ENCODE peak calls at places on chromosomes 12 and 14, in five cellular contexts. One of them, this sample, is unnamed.
A peak's percentile ranks its signal among the peaks of the same experiment; 100 is the strongest.

GRCh38 chr12:123270380-123271181 is 1.1 kb downstream of the CDK2AP1 start:
- DNase-seq in GM12891: no peak
- DNase-seq in endothelial cell of umbilical vein: no peak
- DNase-seq in stomach: no peak
- DNase-seq in breast epithelium: no peak
- DNase-seq in this sample: peak; percentile 34

GRCh38 chr14:46250113-46250703 is 401.4 kb downstream of the RPL10L start:
- DNase-seq in breast epithelium: no peak
- DNase-seq in endothelial cell of umbilical vein: peak; percentile 52
- DNase-seq in stomach: no peak
- DNase-seq in GM12891: no peak
- DNase-seq in this sample: peak; percentile 20

GRCh38 chr12:122166422-122167327 is 7.3 kb downstream of the IL31 start:
- DNase-seq in stomach: no peak
- DNase-seq in endothelial cell of umbilical vein: no peak
- DNase-seq in GM12891: no peak
- DNase-seq in breast epithelium: no peak
- DNase-seq in this sample: no peak

GRCh38 chr12:118164798-118165486 is 29.0 kb downstream of the PEBP1 start:
- DNase-seq in stomach: no peak
- DNase-seq in GM12891: no peak
- DNase-seq in endothelial cell of umbilical vein: peak; percentile 53
- DNase-seq in breast epithelium: no peak
- DNase-seq in this sample: peak; percentile 19

GRCh38 chr12:55935742-55936151 is 4.8 kb downstream of the DGKA start:
- DNase-seq in breast epithelium: no peak
- DNase-seq in endothelial cell of umbilical vein: no peak
- DNase-seq in GM12891: no peak
- DNase-seq in stomach: no peak
- DNase-seq in this sample: no peak

GRCh38 chr14:75991753-75992152 is 6.2 kb downstream of the IFT43 start:
- DNase-seq in endothelial cell of umbilical vein: no peak
- DNase-seq in GM12891: no peak
- DNase-seq in breast epithelium: no peak
- DNase-seq in stomach: no peak
- DNase-seq in this sample: no peak

GRCh38 chr12:113933201-113933786 is 32.8 kb downstream of the RBM19 start:
- DNase-seq in endothelial cell of umbilical vein: no peak
- DNase-seq in GM12891: no peak
- DNase-seq in breast epithelium: no peak
- DNase-seq in stomach: no peak
- DNase-seq in this sample: peak; percentile 74

GRCh38 chr14:23579311-23579630 is 681 bp upstream of the JPH4 start:
- DNase-seq in endothelial cell of umbilical vein: no peak
- DNase-seq in breast epithelium: no peak
- DNase-seq in stomach: peak; percentile 11
- DNase-seq in GM12891: no peak
- DNase-seq in this sample: no peak

GRCh38 chr12:109489016-109489954 is 11.9 kb downstream of the UBE3B start:
- DNase-seq in breast epithelium: no peak
- DNase-seq in stomach: no peak
- DNase-seq in endothelial cell of umbilical vein: no peak
- DNase-seq in GM12891: no peak
- DNase-seq in this sample: no peak

GRCh38 chr14:75402867-75403413 is 24.9 kb upstream of the JDP2 start:
- DNase-seq in endothelial cell of umbilical vein: no peak
- DNase-seq in GM12891: no peak
- DNase-seq in stomach: no peak
- DNase-seq in breast epithelium: no peak
- DNase-seq in this sample: no peak

GRCh38 chr14:104514156-104514848 is 65.3 kb upstream of the C14orf180 start:
- DNase-seq in breast epithelium: no peak
- DNase-seq in GM12891: no peak
- DNase-seq in stomach: peak; percentile 83
- DNase-seq in endothelial cell of umbilical vein: no peak
- DNase-seq in this sample: no peak

GRCh38 chr12:29148958-29149690 is at the start of gene FAR2:
- DNase-seq in breast epithelium: no peak
- DNase-seq in endothelial cell of umbilical vein: peak; percentile 61
- DNase-seq in GM12891: peak; percentile 51
- DNase-seq in stomach: peak; percentile 43
- DNase-seq in this sample: peak; percentile 84

GRCh38 chr14:61977217-61977616 is 215.0 kb downstream of the SNAPC1 start:
- DNase-seq in endothelial cell of umbilical vein: no peak
- DNase-seq in breast epithelium: no peak
- DNase-seq in GM12891: no peak
- DNase-seq in stomach: no peak
- DNase-seq in this sample: no peak

GRCh38 chr14:78007160-78007559 is 163.0 kb upstream of the NRXN3 start:
- DNase-seq in stomach: no peak
- DNase-seq in breast epithelium: no peak
- DNase-seq in GM12891: no peak
- DNase-seq in endothelial cell of umbilical vein: no peak
- DNase-seq in this sample: no peak

GRCh38 chr14:77067632-77068514 is 30.2 kb upstream of the CIPC start:
- DNase-seq in endothelial cell of umbilical vein: peak; percentile 61
- DNase-seq in stomach: peak; percentile 81
- DNase-seq in breast epithelium: peak; percentile 72
- DNase-seq in GM12891: no peak
- DNase-seq in this sample: peak; percentile 66

GRCh38 chr14:21652209-21652808 is 1.3 kb upstream of the OR4E2 start:
- DNase-seq in endothelial cell of umbilical vein: peak; percentile 6
- DNase-seq in stomach: no peak
- DNase-seq in GM12891: no peak
- DNase-seq in breast epithelium: no peak
- DNase-seq in this sample: no peak

GRCh38 chr14:52044791-52045522 is 23.9 kb downstream of the NID2 start:
- DNase-seq in GM12891: no peak
- DNase-seq in endothelial cell of umbilical vein: peak; percentile 42
- DNase-seq in breast epithelium: no peak
- DNase-seq in stomach: no peak
- DNase-seq in this sample: no peak

GRCh38 chr14:71555654-71556559 is 376.3 kb upstream of the RGS6 start:
- DNase-seq in stomach: no peak
- DNase-seq in breast epithelium: no peak
- DNase-seq in GM12891: no peak
- DNase-seq in endothelial cell of umbilical vein: peak; percentile 16
- DNase-seq in this sample: peak; percentile 19

GRCh38 chr12:67354966-67355365 is 85.8 kb downstream of the CAND1 start:
- DNase-seq in GM12891: no peak
- DNase-seq in stomach: no peak
- DNase-seq in endothelial cell of umbilical vein: no peak
- DNase-seq in breast epithelium: no peak
- DNase-seq in this sample: no peak

GRCh38 chr14:65345264-65345663 is 67.3 kb upstream of the FUT8 start:
- DNase-seq in endothelial cell of umbilical vein: no peak
- DNase-seq in stomach: no peak
- DNase-seq in breast epithelium: no peak
- DNase-seq in GM12891: no peak
- DNase-seq in this sample: no peak

GRCh38 chr12:2243275-2243674 is 190.5 kb downstream of the CACNA1C start:
- DNase-seq in breast epithelium: no peak
- DNase-seq in stomach: no peak
- DNase-seq in GM12891: no peak
- DNase-seq in endothelial cell of umbilical vein: no peak
- DNase-seq in this sample: no peak

GRCh38 chr12:121578230-121579189 is 2.3 kb downstream of the KDM2B start:
- DNase-seq in breast epithelium: no peak
- DNase-seq in stomach: no peak
- DNase-seq in GM12891: no peak
- DNase-seq in endothelial cell of umbilical vein: peak; percentile 34
- DNase-seq in this sample: peak; percentile 44

GRCh38 chr12:2960432-2960956 is 1.3 kb downstream of the TEAD4 start:
- DNase-seq in endothelial cell of umbilical vein: peak; percentile 62
- DNase-seq in GM12891: no peak
- DNase-seq in stomach: no peak
- DNase-seq in breast epithelium: no peak
- DNase-seq in this sample: no peak

GRCh38 chr12:50615534-50616296 is 110.9 kb downstream of the DIP2B start:
- DNase-seq in endothelial cell of umbilical vein: no peak
- DNase-seq in stomach: no peak
- DNase-seq in breast epithelium: no peak
- DNase-seq in GM12891: no peak
- DNase-seq in this sample: no peak

GRCh38 chr12:26000883-26001282 is 42.4 kb downstream of the RASSF8 start:
- DNase-seq in stomach: no peak
- DNase-seq in endothelial cell of umbilical vein: no peak
- DNase-seq in breast epithelium: no peak
- DNase-seq in GM12891: no peak
- DNase-seq in this sample: no peak

GRCh38 chr14:85533821-85534271 is 3.9 kb downstream of the FLRT2 start:
- DNase-seq in stomach: no peak
- DNase-seq in GM12891: no peak
- DNase-seq in endothelial cell of umbilical vein: peak; percentile 24
- DNase-seq in breast epithelium: peak; percentile 52
- DNase-seq in this sample: no peak

GRCh38 chr12:79615596-79616560 is 74.9 kb downstream of the PAWR start:
- DNase-seq in endothelial cell of umbilical vein: no peak
- DNase-seq in GM12891: no peak
- DNase-seq in stomach: no peak
- DNase-seq in breast epithelium: no peak
- DNase-seq in this sample: no peak

DNA sequence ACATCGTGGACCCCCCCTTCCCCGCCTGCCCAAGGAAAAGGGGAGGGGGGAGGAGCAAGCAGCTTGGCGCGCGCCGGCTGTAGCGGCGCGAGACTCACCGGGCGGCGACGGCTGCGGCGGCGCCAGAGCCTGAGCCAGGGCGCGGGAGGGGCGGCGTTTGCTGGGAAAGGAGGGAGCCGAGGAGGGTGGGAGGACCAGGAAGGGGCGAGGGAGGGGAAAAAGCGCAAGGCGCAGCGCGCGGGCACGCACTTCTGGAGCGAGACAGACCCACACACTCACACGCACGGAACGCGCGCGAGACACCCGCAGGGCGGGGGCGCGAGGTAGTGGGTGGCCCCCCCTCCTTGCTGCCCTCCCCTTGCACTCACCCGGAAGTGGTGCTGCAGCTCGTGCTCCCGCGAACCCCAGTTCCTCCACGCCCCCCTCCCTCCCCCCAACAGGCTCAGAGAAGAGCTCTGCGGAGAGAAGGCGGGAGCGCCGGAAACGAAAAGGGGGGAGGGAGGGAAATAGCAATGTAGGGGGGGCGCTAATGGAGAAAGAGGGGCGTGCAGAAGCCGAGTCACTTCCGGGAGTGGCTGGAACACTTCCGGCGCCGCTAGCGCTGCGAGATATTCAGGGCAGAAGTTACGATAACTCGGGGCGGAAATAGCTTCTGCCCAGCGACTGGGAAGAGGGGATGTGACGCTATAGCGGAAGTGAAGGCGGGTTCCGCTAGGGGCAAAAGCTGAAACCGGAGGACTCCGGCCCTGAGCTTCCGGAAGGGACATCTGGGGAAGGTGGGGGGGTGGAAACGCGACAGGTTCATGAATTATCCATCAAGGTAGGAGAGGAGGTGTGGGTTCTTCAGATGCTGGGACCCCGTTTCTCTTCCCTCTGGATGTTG is at the start of gene ZNF384:
- DNase-seq in stomach: peak; percentile 97
- DNase-seq in breast epithelium: peak; percentile 95
- DNase-seq in GM12891: peak; percentile 96
- DNase-seq in endothelial cell of umbilical vein: peak; percentile 98
- DNase-seq in this sample: peak; percentile 99
- TF ChIP-seq POLR2A in stomach: no peak
- TF ChIP-seq POLR2A in breast epithelium: peak; percentile 31
- TF ChIP-seq POLR2A in GM12891: peak; percentile 83
- TF ChIP-seq POLR2A in endothelial cell of umbilical vein: peak; percentile 92
- TF ChIP-seq POLR2A in this sample: peak; percentile 92

GRCh38 chr12:94263011-94263786 is 114.8 kb downstream of the PLXNC1 start:
- DNase-seq in GM12891: no peak
- DNase-seq in breast epithelium: no peak
- DNase-seq in endothelial cell of umbilical vein: no peak
- DNase-seq in stomach: no peak
- DNase-seq in this sample: no peak

GRCh38 chr12:94261119-94261518 is 112.7 kb downstream of the PLXNC1 start:
- DNase-seq in endothelial cell of umbilical vein: no peak
- DNase-seq in breast epithelium: no peak
- DNase-seq in GM12891: no peak
- DNase-seq in stomach: no peak
- DNase-seq in this sample: no peak

GRCh38 chr12:94263905-94264655 is 115.7 kb downstream of the PLXNC1 start:
- DNase-seq in GM12891: no peak
- DNase-seq in breast epithelium: no peak
- DNase-seq in endothelial cell of umbilical vein: no peak
- DNase-seq in stomach: no peak
- DNase-seq in this sample: no peak

GRCh38 chr12:94261781-94262180 is 113.4 kb downstream of the PLXNC1 start:
- DNase-seq in GM12891: no peak
- DNase-seq in breast epithelium: no peak
- DNase-seq in endothelial cell of umbilical vein: no peak
- DNase-seq in stomach: no peak
- DNase-seq in this sample: no peak

GRCh38 chr12:94262228-94263010 is 114.0 kb downstream of the PLXNC1 start:
- DNase-seq in GM12891: peak; percentile 37
- DNase-seq in stomach: peak; percentile 68
- DNase-seq in endothelial cell of umbilical vein: peak; percentile 23
- DNase-seq in breast epithelium: peak; percentile 73
- DNase-seq in this sample: peak; percentile 67
- TF ChIP-seq POLR2A in GM12891: peak; percentile 38
- TF ChIP-seq POLR2A in stomach: no peak
- TF ChIP-seq POLR2A in endothelial cell of umbilical vein: no peak
- TF ChIP-seq POLR2A in breast epithelium: no peak
- TF ChIP-seq POLR2A in this sample: no peak

DNA sequence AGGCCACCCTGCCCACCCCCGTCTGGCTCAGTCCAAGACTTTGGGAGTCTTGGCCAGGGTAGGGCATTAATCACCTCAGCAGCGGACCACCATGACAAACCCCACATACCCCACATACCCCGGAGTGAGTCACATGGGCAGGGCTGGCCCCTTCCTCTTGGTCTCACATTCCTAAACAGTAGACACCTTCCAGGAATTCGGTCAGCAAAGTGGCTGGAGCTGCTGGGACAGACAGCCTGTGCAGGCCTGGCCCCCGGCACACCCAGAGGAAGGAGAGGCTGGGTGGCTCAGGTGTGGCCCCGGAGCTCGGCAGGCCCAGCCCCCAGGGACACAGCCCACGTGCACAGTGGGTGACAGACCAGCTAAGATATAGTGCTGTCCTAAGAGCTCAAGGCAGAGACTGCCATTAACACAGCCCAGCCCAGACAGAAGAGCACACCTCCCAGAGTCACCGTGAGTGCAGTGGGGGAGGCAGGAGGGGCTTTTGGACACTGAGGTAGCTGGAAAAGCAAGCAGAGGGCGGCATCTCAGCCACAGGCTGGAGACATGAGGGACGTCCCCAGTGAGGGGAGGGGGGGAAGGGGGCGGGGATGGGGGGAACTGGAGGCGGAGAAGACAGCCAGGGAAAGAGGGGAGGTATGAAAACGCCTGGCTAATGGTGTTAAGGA is 24.0 kb downstream of the CCDC85C start:
- DNase-seq in breast epithelium: no peak
- DNase-seq in GM12891: no peak
- DNase-seq in stomach: peak; percentile 75
- DNase-seq in endothelial cell of umbilical vein: peak; percentile 41
- DNase-seq in this sample: no peak
- TF ChIP-seq POLR2A in breast epithelium: no peak
- TF ChIP-seq POLR2A in GM12891: no peak
- TF ChIP-seq POLR2A in stomach: no peak
- TF ChIP-seq POLR2A in endothelial cell of umbilical vein: no peak
- TF ChIP-seq POLR2A in this sample: no peak

GRCh38 chr12:133180669-133181068 is 626 bp upstream of the ZNF268 start:
- DNase-seq in endothelial cell of umbilical vein: no peak
- DNase-seq in stomach: no peak
- DNase-seq in breast epithelium: no peak
- DNase-seq in GM12891: no peak
- DNase-seq in this sample: no peak

GRCh38 chr12:133181238-133181959 is at the start of gene ZNF268:
- DNase-seq in GM12891: peak; percentile 82
- DNase-seq in stomach: peak; percentile 94
- DNase-seq in breast epithelium: peak; percentile 88
- DNase-seq in endothelial cell of umbilical vein: peak; percentile 91
- DNase-seq in this sample: peak; percentile 96
- TF ChIP-seq POLR2A in GM12891: peak; percentile 76
- TF ChIP-seq POLR2A in stomach: no peak
- TF ChIP-seq POLR2A in breast epithelium: no peak
- TF ChIP-seq POLR2A in endothelial cell of umbilical vein: peak; percentile 77
- TF ChIP-seq POLR2A in this sample: peak; percentile 71